ENCODE peak calls at places on chromosomes 4 and X, in five cellular contexts. Z is CD4-positive, alpha-beta T cell; N is testis; O is CD8-positive, alpha-beta T cell; K is right atrium auricular region. F is an unnamed sample.

GRCh38 chr4:20151436-20151835 is 100.3 kb upstream of the SLIT2 start:
- DNase-seq in Z (no peak), N (no peak), O (no peak), K (no peak), F (no peak)

GRCh38 chr4:144615182-144615581 is 30.8 kb upstream of the HHIP start:
- DNase-seq in Z (no peak), N (no peak), O (no peak), K (no peak), F (no peak)

GRCh38 chrX:134006484-134007161 is 21.2 kb upstream of the GPC3 start:
- DNase-seq in Z (no peak), N (no peak), O (no peak), K (no peak), F (no peak)

GRCh38 chr4:186651181-186651603 is 72.5 kb downstream of the FAT1 start:
- DNase-seq in Z (no peak), N (no peak), O (no peak), K (no peak), F (no peak)

GRCh38 chr4:77095101-77095826 is 19.5 kb upstream of the CCNI start:
- DNase-seq in Z (peak; percentile 58), N (peak; percentile 86), O (peak; percentile 64), K (peak; percentile 88), F (peak; percentile 80)

GRCh38 chr4:132266374-132266773 is 882.7 kb upstream of the PCDH10 start:
- DNase-seq in Z (no peak), N (no peak), O (no peak), K (no peak), F (no peak)

GRCh38 chrX:130896816-130897508 is 6.0 kb downstream of the ENOX2 start:
- DNase-seq in Z (no peak), N (no peak), O (no peak), K (no peak), F (no peak)

GRCh38 chr4:25710637-25711036 is 55.0 kb downstream of the SLC34A2 start:
- DNase-seq in Z (no peak), N (no peak), O (no peak), K (no peak), F (no peak)

GRCh38 chr4:52959545-52959944 is 97.4 kb downstream of the RASL11B start:
- DNase-seq in Z (no peak), N (no peak), O (no peak), K (no peak), F (no peak)

GRCh38 chrX:130091976-130092522 is 18.2 kb downstream of the ELF4 start:
- DNase-seq in Z (peak; percentile 80), N (no peak), O (peak; percentile 77), K (no peak), F (no peak)

GRCh38 chrX:66022742-66023725 is 16.8 kb downstream of the VSIG4 start:
- DNase-seq in Z (no peak), N (no peak), O (no peak), K (no peak), F (no peak)

GRCh38 chr4:121256887-121257426 is 92.8 kb upstream of the TNIP3 start:
- DNase-seq in Z (no peak), N (no peak), O (no peak), K (no peak), F (no peak)

GRCh38 chrX:11532291-11533075 is 133.2 kb downstream of the ARHGAP6 start:
- DNase-seq in Z (no peak), N (peak; percentile 12), O (no peak), K (no peak), F (no peak)

GRCh38 chrX:107827852-107828251 is 2.2 kb downstream of the MID2 start:
- DNase-seq in Z (no peak), N (no peak), O (no peak), K (no peak), F (no peak)

GRCh38 chr4:76072760-76073159 is 1.7 kb upstream of the ART3 start:
- DNase-seq in Z (no peak), N (no peak), O (no peak), K (no peak), F (no peak)

GRCh38 chrX:84475596-84475995 is 26.7 kb downstream of the HDX start:
- DNase-seq in Z (no peak), N (no peak), O (no peak), K (no peak), F (no peak)

GRCh38 chrX:100895365-100896075 is 21.4 kb upstream of the NOX1 start:
- DNase-seq in Z (no peak), N (peak; percentile 14), O (no peak), K (no peak), F (no peak)

GRCh38 chrX:132631579-132632232 is 142.9 kb upstream of the MBNL3 start:
- DNase-seq in Z (no peak), N (no peak), O (no peak), K (no peak), F (no peak)

GRCh38 chrX:34341258-34341657 is 209.1 kb upstream of the FAM47A start:
- DNase-seq in Z (no peak), N (no peak), O (no peak), K (no peak), F (no peak)

GRCh38 chr4:167645358-167645757 is 411.1 kb upstream of the SPOCK3 start:
- DNase-seq in Z (no peak), N (no peak), O (no peak), K (no peak), F (no peak)

GRCh38 chr4:56051049-56051709 is 102.4 kb downstream of the CEP135 start:
- DNase-seq in Z (no peak), N (no peak), O (no peak), K (no peak), F (no peak)

GRCh38 chr4:56051710-56052075 is 102.9 kb downstream of the CEP135 start:
- DNase-seq in Z (no peak), N (no peak), O (no peak), K (no peak), F (no peak)

GRCh38 chr4:56050584-56050983 is 101.8 kb downstream of the CEP135 start:
- DNase-seq in Z (no peak), N (no peak), O (no peak), K (no peak), F (no peak)

GRCh38 chr4:56048621-56049427 is 100.1 kb downstream of the CEP135 start:
- DNase-seq in Z (no peak), N (peak; percentile 66), O (no peak), K (no peak), F (peak; percentile 35)

GRCh38 chr4:56049428-56050212 is 100.9 kb downstream of the CEP135 start:
- DNase-seq in Z (no peak), N (peak; percentile 57), O (no peak), K (no peak), F (no peak)
- H3K27ac ChIP-seq in Z (no peak overlapping the region), N (peak overlapping the region; percentile 81), O (no peak overlapping the region), K (no peak overlapping the region), F (peak overlapping the region; percentile 53)

GRCh38 chr4:16532240-16532990 is 306.1 kb upstream of the TAPT1 start:
- DNase-seq in Z (no peak), N (no peak), O (no peak), K (peak; percentile 62), F (peak; percentile 48)
- H3K27ac ChIP-seq in Z (no peak overlapping the region), N (no peak overlapping the region), O (no peak overlapping the region), K (peak overlapping the region; percentile 9), F (peak overlapping the region; percentile 74)

GRCh38 chr4:30808266-30808665 is 88.1 kb downstream of the PCDH7 start:
- DNase-seq in Z (no peak), N (no peak), O (no peak), K (no peak), F (no peak)
- H3K27ac ChIP-seq in Z (no peak overlapping the region), N (no peak overlapping the region), O (no peak overlapping the region), K (no peak overlapping the region), F (no peak overlapping the region)

DNA sequence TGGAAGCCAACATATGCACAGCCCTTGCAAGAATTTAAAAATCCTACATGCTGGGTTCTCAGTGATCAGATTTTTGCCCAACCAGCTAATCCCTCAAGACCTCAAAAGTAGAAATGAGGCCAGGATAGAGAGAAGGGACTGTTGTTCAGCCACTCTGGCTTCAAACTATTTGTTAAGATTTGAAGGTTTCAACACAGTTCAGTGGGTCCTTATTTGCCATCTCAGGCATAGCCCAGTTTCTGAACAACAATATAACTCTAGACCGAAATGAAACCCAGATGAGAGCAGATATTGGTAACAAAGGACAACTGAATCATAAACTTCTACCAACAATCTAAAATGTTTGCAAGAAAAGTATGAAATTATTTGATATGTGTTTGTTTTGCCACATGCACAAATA is 237.3 kb downstream of the NR3C2 start:
- DNase-seq in Z (no peak), N (no peak), O (no peak), K (no peak), F (no peak)
- H3K27ac ChIP-seq in Z (no peak overlapping the region), N (no peak overlapping the region), O (no peak overlapping the region), K (no peak overlapping the region), F (no peak overlapping the region)

DNA sequence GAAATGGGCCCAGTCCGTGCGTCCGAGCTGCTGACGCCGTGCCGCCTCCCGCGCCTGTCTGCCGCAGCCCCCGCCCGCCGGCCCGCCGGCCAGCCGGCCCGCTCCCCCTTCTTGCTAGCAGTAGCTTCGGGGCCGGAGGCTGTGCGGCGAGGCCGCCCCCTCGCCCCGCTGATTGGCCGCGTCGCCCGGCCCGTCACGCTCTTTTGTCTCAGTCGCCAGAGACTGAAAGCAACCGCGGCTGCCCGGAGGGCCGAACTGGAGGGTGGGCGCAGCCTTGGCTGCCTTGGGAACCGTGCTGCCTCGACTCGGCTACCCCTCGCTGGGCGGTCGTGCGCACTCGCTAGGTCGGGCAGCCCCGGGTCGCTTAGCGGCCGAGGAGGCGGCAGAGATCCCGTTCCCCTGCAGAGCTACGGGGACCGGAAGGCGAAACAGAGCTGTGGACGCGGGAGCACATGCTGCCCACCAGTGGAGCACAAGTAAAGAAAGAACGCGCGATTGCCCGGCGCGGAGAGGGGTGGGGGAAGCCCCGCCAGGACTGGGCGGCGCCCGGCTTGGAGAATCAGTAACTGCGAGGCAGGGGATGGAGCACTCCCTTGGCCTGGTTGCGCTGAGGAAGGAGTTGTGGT is at the start of gene ZCCHC18:
- DNase-seq in Z (no peak), N (peak; percentile 67), O (no peak), K (no peak), F (peak; percentile 66)
- H3K27ac ChIP-seq in Z (peak within 1 kb of the TSS; percentile 36), N (peak within 1 kb of the TSS; percentile 73), O (peak within 1 kb of the TSS; percentile 78), K (peak within 1 kb of the TSS; percentile 58), F (peak within 1 kb of the TSS; percentile 89)

GRCh38 chr4:151942971-151943370 is 182.2 kb upstream of the GATB start:
- DNase-seq in Z (no peak), N (no peak), O (no peak), K (no peak), F (no peak)

GRCh38 chr4:151939670-151940069 is 178.9 kb upstream of the GATB start:
- DNase-seq in Z (no peak), N (no peak), O (no peak), K (no peak), F (no peak)

GRCh38 chr4:151940290-151940689 is 179.5 kb upstream of the GATB start:
- DNase-seq in Z (peak; percentile 10), N (no peak), O (no peak), K (no peak), F (no peak)

GRCh38 chr4:151946718-151947117 is 185.9 kb upstream of the GATB start:
- DNase-seq in Z (no peak), N (no peak), O (no peak), K (no peak), F (no peak)

GRCh38 chr4:151940926-151941617 is 180.3 kb upstream of the GATB start:
- DNase-seq in Z (no peak), N (no peak), O (no peak), K (no peak), F (no peak)
- H3K27ac ChIP-seq in Z (no peak overlapping the region), N (no peak overlapping the region), O (no peak overlapping the region), K (no peak overlapping the region), F (no peak overlapping the region)